ENCODE peak calls at places on chromosome 22, in six cellular contexts. One of them, this sample, is unnamed.

GRCh38 chr22:33781396-33781795 is 138.9 kb downstream of the LARGE1 start:
- DNase-seq in GM12865: no peak
- DNase-seq in AG04450: peak
- DNase-seq in tibial nerve: no peak
- DNase-seq in HCT116: no peak
- DNase-seq in GM23338: no peak
- DNase-seq in this sample: no peak

GRCh38 chr22:17706451-17706900 is 67.8 kb downstream of the BID start:
- DNase-seq in GM12865: peak
- DNase-seq in AG04450: peak
- DNase-seq in tibial nerve: peak
- DNase-seq in HCT116: peak
- DNase-seq in GM23338: peak
- DNase-seq in this sample: peak

GRCh38 chr22:30824711-30825110 is 130.0 kb downstream of the OSBP2 start:
- DNase-seq in GM12865: no peak
- DNase-seq in AG04450: no peak
- DNase-seq in tibial nerve: no peak
- DNase-seq in HCT116: no peak
- DNase-seq in GM23338: no peak
- DNase-seq in this sample: no peak

GRCh38 chr22:31872209-31872608 is 72.1 kb upstream of the YWHAH start:
- DNase-seq in GM12865: peak
- DNase-seq in AG04450: no peak
- DNase-seq in tibial nerve: no peak
- DNase-seq in HCT116: no peak
- DNase-seq in GM23338: peak
- DNase-seq in this sample: no peak

GRCh38 chr22:48972979-48973693 is 854.5 kb downstream of the BRD1 start:
- DNase-seq in GM12865: no peak
- DNase-seq in AG04450: no peak
- DNase-seq in tibial nerve: no peak
- DNase-seq in HCT116: no peak
- DNase-seq in GM23338: no peak
- DNase-seq in this sample: no peak

GRCh38 chr22:39991164-39991860 is 3.4 kb upstream of the FAM83F start:
- DNase-seq in GM12865: no peak
- DNase-seq in AG04450: no peak
- DNase-seq in tibial nerve: no peak
- DNase-seq in HCT116: no peak
- DNase-seq in GM23338: no peak
- DNase-seq in this sample: no peak

GRCh38 chr22:40709752-40710413 is 30.6 kb downstream of the MCHR1 start:
- DNase-seq in GM12865: no peak
- DNase-seq in AG04450: peak
- DNase-seq in tibial nerve: peak
- DNase-seq in HCT116: no peak
- DNase-seq in GM23338: peak
- DNase-seq in this sample: no peak

GRCh38 chr22:42891008-42891407 is 33.9 kb upstream of the ARFGAP3 start:
- DNase-seq in GM12865: no peak
- DNase-seq in AG04450: no peak
- DNase-seq in tibial nerve: no peak
- DNase-seq in HCT116: no peak
- DNase-seq in GM23338: no peak
- DNase-seq in this sample: no peak

GRCh38 chr22:19113429-19113828 is 8.8 kb downstream of the DGCR2 start:
- DNase-seq in GM12865: no peak
- DNase-seq in AG04450: no peak
- DNase-seq in tibial nerve: no peak
- DNase-seq in HCT116: no peak
- DNase-seq in GM23338: no peak
- DNase-seq in this sample: no peak

GRCh38 chr22:28761449-28761755 is 11.1 kb upstream of the CCDC117 start:
- DNase-seq in GM12865: no peak
- DNase-seq in AG04450: no peak
- DNase-seq in tibial nerve: no peak
- DNase-seq in HCT116: no peak
- DNase-seq in GM23338: peak
- DNase-seq in this sample: no peak

GRCh38 chr22:42758929-42759629 is 38.4 kb upstream of the A4GALT start:
- DNase-seq in GM12865: no peak
- DNase-seq in AG04450: no peak
- DNase-seq in tibial nerve: peak
- DNase-seq in HCT116: no peak
- DNase-seq in GM23338: peak
- DNase-seq in this sample: no peak

GRCh38 chr22:33832558-33833151 is 87.6 kb downstream of the LARGE1 start:
- DNase-seq in GM12865: no peak
- DNase-seq in AG04450: no peak
- DNase-seq in tibial nerve: no peak
- DNase-seq in HCT116: no peak
- DNase-seq in GM23338: no peak
- DNase-seq in this sample: no peak

GRCh38 chr22:44019846-44020245 is 4.3 kb upstream of the PARVB start:
- DNase-seq in GM12865: no peak
- DNase-seq in AG04450: no peak
- DNase-seq in tibial nerve: no peak
- DNase-seq in HCT116: no peak
- DNase-seq in GM23338: no peak
- DNase-seq in this sample: no peak

GRCh38 chr22:37471721-37472417 is 14.3 kb downstream of the MFNG start:
- DNase-seq in GM12865: no peak
- DNase-seq in AG04450: no peak
- DNase-seq in tibial nerve: no peak
- DNase-seq in HCT116: no peak
- DNase-seq in GM23338: no peak
- DNase-seq in this sample: no peak

GRCh38 chr22:44329179-44329796 is 16.5 kb upstream of the SHISAL1 start:
- DNase-seq in GM12865: peak
- DNase-seq in AG04450: no peak
- DNase-seq in tibial nerve: no peak
- DNase-seq in HCT116: no peak
- DNase-seq in GM23338: no peak
- DNase-seq in this sample: no peak

GRCh38 chr22:28711341-28711740 is 30.3 kb downstream of the CHEK2 start:
- DNase-seq in GM12865: no peak
- DNase-seq in AG04450: no peak
- DNase-seq in tibial nerve: no peak
- DNase-seq in HCT116: no peak
- DNase-seq in GM23338: no peak
- DNase-seq in this sample: no peak

GRCh38 chr22:42344391-42344861 is 74.0 kb upstream of the TCF20 start:
- DNase-seq in GM12865: no peak
- DNase-seq in AG04450: no peak
- DNase-seq in tibial nerve: no peak
- DNase-seq in HCT116: no peak
- DNase-seq in GM23338: peak
- DNase-seq in this sample: no peak

GRCh38 chr22:50269573-50270301 is 443 bp downstream of the MAPK11 start:
- DNase-seq in GM12865: peak
- DNase-seq in AG04450: no peak
- DNase-seq in tibial nerve: no peak
- DNase-seq in HCT116: no peak
- DNase-seq in GM23338: no peak
- DNase-seq in this sample: no peak

GRCh38 chr22:43012390-43012789 is 2.6 kb downstream of the PACSIN2 start:
- DNase-seq in GM12865: no peak
- DNase-seq in AG04450: no peak
- DNase-seq in tibial nerve: no peak
- DNase-seq in HCT116: no peak
- DNase-seq in GM23338: no peak
- DNase-seq in this sample: no peak

GRCh38 chr22:45717787-45718186 is 46.2 kb downstream of the ATXN10 start:
- DNase-seq in GM12865: no peak
- DNase-seq in AG04450: peak
- DNase-seq in tibial nerve: no peak
- DNase-seq in HCT116: no peak
- DNase-seq in GM23338: no peak
- DNase-seq in this sample: peak

GRCh38 chr22:17890245-17890671 is 116.0 kb upstream of the BID start:
- DNase-seq in GM12865: no peak
- DNase-seq in AG04450: no peak
- DNase-seq in tibial nerve: no peak
- DNase-seq in HCT116: no peak
- DNase-seq in GM23338: no peak
- DNase-seq in this sample: no peak

GRCh38 chr22:40603088-40603605 is 33.4 kb downstream of the MRTFA start:
- DNase-seq in GM12865: no peak
- DNase-seq in AG04450: peak
- DNase-seq in tibial nerve: no peak
- DNase-seq in HCT116: no peak
- DNase-seq in GM23338: no peak
- DNase-seq in this sample: peak

GRCh38 chr22:19709063-19709769 is 5.1 kb upstream of the SEPTIN5 start:
- DNase-seq in GM12865: no peak
- DNase-seq in AG04450: no peak
- DNase-seq in tibial nerve: no peak
- DNase-seq in HCT116: no peak
- DNase-seq in GM23338: no peak
- DNase-seq in this sample: no peak

GRCh38 chr22:31346733-31347250 is 646 bp upstream of the PATZ1 start:
- DNase-seq in GM12865: peak
- DNase-seq in AG04450: no peak
- DNase-seq in tibial nerve: peak
- DNase-seq in HCT116: no peak
- DNase-seq in GM23338: peak
- DNase-seq in this sample: no peak

GRCh38 chr22:43110927-43111623 is 525 bp downstream of the BIK start:
- DNase-seq in GM12865: peak
- DNase-seq in AG04450: no peak
- DNase-seq in tibial nerve: no peak
- DNase-seq in HCT116: no peak
- DNase-seq in GM23338: peak
- DNase-seq in this sample: no peak

GRCh38 chr22:19177164-19178064 is 1.1 kb downstream of the SLC25A1 start:
- DNase-seq in GM12865: no peak
- DNase-seq in AG04450: no peak
- DNase-seq in tibial nerve: no peak
- DNase-seq in HCT116: no peak
- DNase-seq in GM23338: peak
- DNase-seq in this sample: no peak

DNA sequence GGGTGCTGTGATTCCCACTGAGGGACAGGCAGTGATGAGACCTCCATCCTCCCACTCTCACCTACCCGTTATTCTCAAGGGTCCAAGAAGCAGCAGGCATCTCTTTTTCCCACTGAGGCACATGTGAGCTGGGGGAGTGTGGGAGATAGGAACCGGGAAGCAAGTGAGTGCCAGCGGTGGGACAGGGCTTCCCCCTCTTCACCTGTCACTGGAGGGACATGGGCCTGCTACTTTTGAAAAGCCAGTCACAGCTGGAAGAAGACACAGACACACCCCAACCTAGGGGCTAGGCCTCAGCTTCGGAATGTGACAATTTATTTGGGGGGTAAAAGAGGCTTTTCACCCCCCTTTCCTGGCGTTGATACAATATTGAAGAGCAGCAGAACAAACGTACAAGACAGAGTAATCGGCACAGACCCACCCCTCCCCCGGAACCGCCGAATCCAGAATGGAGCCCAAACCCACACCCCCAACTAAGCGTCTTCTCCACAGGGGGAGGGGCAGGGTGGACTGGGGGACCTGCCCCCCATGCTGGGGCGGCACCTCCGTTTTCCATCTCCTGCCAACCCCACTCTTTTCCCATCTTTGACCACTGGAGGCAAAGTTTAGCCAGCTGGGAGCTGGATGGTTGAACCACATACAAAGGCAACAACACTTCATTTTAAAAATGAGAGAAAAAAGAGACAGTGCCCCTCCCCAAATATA is 10.7 kb downstream of the CBX6 start:
- DNase-seq in GM12865: no peak
- DNase-seq in AG04450: no peak
- DNase-seq in tibial nerve: no peak
- DNase-seq in HCT116: no peak
- DNase-seq in GM23338: peak
- DNase-seq in this sample: peak
- TF ChIP-seq CTCF in GM12865: no peak
- TF ChIP-seq CTCF in AG04450: peak
- TF ChIP-seq CTCF in tibial nerve: peak
- TF ChIP-seq CTCF in HCT116: no peak
- TF ChIP-seq CTCF in GM23338: peak
- TF ChIP-seq CTCF in this sample: peak

DNA sequence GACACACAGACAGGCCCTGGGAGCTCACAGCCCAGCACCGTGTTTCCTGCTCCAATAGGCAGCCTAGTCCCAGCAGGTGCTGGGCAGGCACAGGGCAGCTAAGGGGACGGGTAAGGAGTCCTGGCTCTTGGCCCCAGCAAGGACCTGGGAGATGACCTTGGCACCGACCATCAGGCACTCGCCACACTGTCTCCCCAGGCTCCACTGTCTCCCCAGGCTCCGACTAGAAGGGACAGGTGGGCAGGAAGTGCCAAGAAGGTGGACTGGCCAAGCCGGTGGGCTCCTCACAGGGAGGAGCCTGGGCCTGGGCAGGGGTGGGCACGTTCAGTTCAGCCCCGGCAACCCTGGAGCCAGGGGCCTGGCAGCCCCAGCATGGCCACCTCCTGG is 193.9 kb downstream of the IGLL1 start:
- DNase-seq in GM12865: no peak
- DNase-seq in AG04450: no peak
- DNase-seq in tibial nerve: no peak
- DNase-seq in HCT116: no peak
- DNase-seq in GM23338: no peak
- DNase-seq in this sample: no peak
- TF ChIP-seq CTCF in GM12865: no peak
- TF ChIP-seq CTCF in AG04450: no peak
- TF ChIP-seq CTCF in tibial nerve: no peak
- TF ChIP-seq CTCF in HCT116: no peak
- TF ChIP-seq CTCF in GM23338: no peak
- TF ChIP-seq CTCF in this sample: peak

DNA sequence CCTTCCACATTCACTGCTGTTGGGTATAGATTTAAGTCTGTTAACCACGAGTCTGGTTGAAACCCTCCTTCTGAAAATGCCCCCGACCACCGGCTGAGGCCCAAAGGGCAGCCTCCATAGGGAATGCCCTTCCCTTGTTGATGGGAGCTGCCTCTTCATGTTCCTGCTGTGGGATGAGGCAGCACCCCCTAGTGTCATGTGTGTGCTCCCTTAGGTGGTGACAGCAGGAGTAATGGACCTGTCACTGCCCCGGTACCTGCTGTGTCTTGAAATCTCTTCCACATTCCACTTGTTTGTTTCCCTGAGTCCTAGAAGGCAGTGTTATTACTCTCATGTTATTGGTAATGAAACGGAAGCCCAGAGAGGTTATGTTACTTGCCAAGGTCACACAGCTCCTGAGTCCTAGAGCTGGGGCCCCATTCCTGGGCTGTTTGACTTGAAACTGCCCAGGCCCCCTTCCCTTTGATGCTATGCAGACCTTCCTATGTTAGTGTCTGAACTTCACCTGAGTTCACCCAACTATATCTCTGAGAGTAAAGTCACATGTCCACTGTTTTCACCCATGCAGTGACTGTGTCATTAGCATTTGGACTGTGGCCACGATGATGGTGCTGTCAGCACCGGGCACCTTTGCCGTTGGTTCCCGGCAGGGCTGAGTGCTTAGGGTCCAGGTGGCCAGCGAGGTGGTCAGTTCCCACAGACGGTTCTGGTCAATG is 234.3 kb downstream of the TBC1D22A start:
- DNase-seq in GM12865: no peak
- DNase-seq in AG04450: no peak
- DNase-seq in tibial nerve: no peak
- DNase-seq in HCT116: no peak
- DNase-seq in GM23338: no peak
- DNase-seq in this sample: peak
- TF ChIP-seq CTCF in GM12865: peak
- TF ChIP-seq CTCF in AG04450: peak
- TF ChIP-seq CTCF in tibial nerve: no peak
- TF ChIP-seq CTCF in HCT116: peak
- TF ChIP-seq CTCF in GM23338: peak
- TF ChIP-seq CTCF in this sample: peak

GRCh38 chr22:38740754-38741153 is 15.0 kb downstream of the SUN2 start:
- DNase-seq in GM12865: no peak
- DNase-seq in AG04450: no peak
- DNase-seq in tibial nerve: no peak
- DNase-seq in HCT116: no peak
- DNase-seq in GM23338: no peak
- DNase-seq in this sample: no peak
- TF ChIP-seq CTCF in GM12865: no peak
- TF ChIP-seq CTCF in AG04450: no peak
- TF ChIP-seq CTCF in tibial nerve: no peak
- TF ChIP-seq CTCF in HCT116: no peak
- TF ChIP-seq CTCF in GM23338: no peak
- TF ChIP-seq CTCF in this sample: no peak

This sample was measured in HFFc6.